ENCODE peak calls at places on chromosomes 11 and 22, in nine cellular contexts. One of them, this sample, is unnamed.

GRCh38 chr22:19172213-19173046 is 6.1 kb downstream of the SLC25A1 start:
- DNase-seq in HFF-Myc: no peak
- DNase-seq in cardiac muscle cell: no peak
- DNase-seq in EH: no peak
- DNase-seq in ACHN: no peak
- DNase-seq in globus pallidus: no peak
- DNase-seq in pulmonary artery endothelial cell: no peak
- DNase-seq in T-helper 2 cell treated with Interferon-gamma antibody and Interleukin-4, amounts not matched to agents 5 μg/mL and 100 μg/mL, for 36 hours: no peak
- DNase-seq in CD4-positive, alpha-beta T cell: no peak
- DNase-seq in this sample: no peak

GRCh38 chr22:23904855-23905254 is 10.7 kb downstream of the MIF start:
- DNase-seq in pulmonary artery endothelial cell: no peak
- DNase-seq in EH: no peak
- DNase-seq in CD4-positive, alpha-beta T cell: no peak
- DNase-seq in HFF-Myc: no peak
- DNase-seq in ACHN: no peak
- DNase-seq in globus pallidus: peak
- DNase-seq in cardiac muscle cell: no peak
- DNase-seq in T-helper 2 cell treated with Interferon-gamma antibody and Interleukin-4, amounts not matched to agents 5 μg/mL and 100 μg/mL, for 36 hours: no peak
- DNase-seq in this sample: no peak

GRCh38 chr22:37225481-37225880 is 13.2 kb upstream of the SSTR3 start:
- DNase-seq in pulmonary artery endothelial cell: no peak
- DNase-seq in HFF-Myc: no peak
- DNase-seq in T-helper 2 cell treated with Interferon-gamma antibody and Interleukin-4, amounts not matched to agents 5 μg/mL and 100 μg/mL, for 36 hours: no peak
- DNase-seq in cardiac muscle cell: no peak
- DNase-seq in ACHN: peak
- DNase-seq in globus pallidus: no peak
- DNase-seq in EH: peak
- DNase-seq in CD4-positive, alpha-beta T cell: no peak
- DNase-seq in this sample: no peak

GRCh38 chr11:17163742-17164141 is 44.0 kb downstream of the PIK3C2A start:
- DNase-seq in cardiac muscle cell: no peak
- DNase-seq in EH: no peak
- DNase-seq in CD4-positive, alpha-beta T cell: no peak
- DNase-seq in HFF-Myc: no peak
- DNase-seq in T-helper 2 cell treated with Interferon-gamma antibody and Interleukin-4, amounts not matched to agents 5 μg/mL and 100 μg/mL, for 36 hours: no peak
- DNase-seq in pulmonary artery endothelial cell: no peak
- DNase-seq in globus pallidus: no peak
- DNase-seq in ACHN: no peak
- DNase-seq in this sample: no peak

GRCh38 chr11:113553235-113553634 is 78.0 kb upstream of the DRD2 start:
- DNase-seq in EH: peak
- DNase-seq in cardiac muscle cell: no peak
- DNase-seq in globus pallidus: no peak
- DNase-seq in HFF-Myc: peak
- DNase-seq in T-helper 2 cell treated with Interferon-gamma antibody and Interleukin-4, amounts not matched to agents 5 μg/mL and 100 μg/mL, for 36 hours: no peak
- DNase-seq in ACHN: peak
- DNase-seq in pulmonary artery endothelial cell: no peak
- DNase-seq in CD4-positive, alpha-beta T cell: no peak
- DNase-seq in this sample: no peak

GRCh38 chr22:27990879-27991278 is 71.8 kb upstream of the PITPNB start:
- DNase-seq in CD4-positive, alpha-beta T cell: no peak
- DNase-seq in ACHN: peak
- DNase-seq in globus pallidus: peak
- DNase-seq in EH: peak
- DNase-seq in HFF-Myc: no peak
- DNase-seq in pulmonary artery endothelial cell: no peak
- DNase-seq in T-helper 2 cell treated with Interferon-gamma antibody and Interleukin-4, amounts not matched to agents 5 μg/mL and 100 μg/mL, for 36 hours: no peak
- DNase-seq in cardiac muscle cell: peak
- DNase-seq in this sample: no peak

GRCh38 chr22:28014141-28015055 is 95.3 kb upstream of the PITPNB start:
- DNase-seq in ACHN: no peak
- DNase-seq in T-helper 2 cell treated with Interferon-gamma antibody and Interleukin-4, amounts not matched to agents 5 μg/mL and 100 μg/mL, for 36 hours: no peak
- DNase-seq in globus pallidus: no peak
- DNase-seq in pulmonary artery endothelial cell: no peak
- DNase-seq in CD4-positive, alpha-beta T cell: no peak
- DNase-seq in HFF-Myc: no peak
- DNase-seq in cardiac muscle cell: no peak
- DNase-seq in EH: no peak
- DNase-seq in this sample: no peak

GRCh38 chr22:37032535-37033460 is 13.3 kb downstream of the MPST start:
- DNase-seq in CD4-positive, alpha-beta T cell: no peak
- DNase-seq in ACHN: peak
- DNase-seq in HFF-Myc: no peak
- DNase-seq in T-helper 2 cell treated with Interferon-gamma antibody and Interleukin-4, amounts not matched to agents 5 μg/mL and 100 μg/mL, for 36 hours: no peak
- DNase-seq in EH: peak
- DNase-seq in globus pallidus: no peak
- DNase-seq in cardiac muscle cell: no peak
- DNase-seq in pulmonary artery endothelial cell: no peak
- DNase-seq in this sample: no peak

GRCh38 chr11:10646956-10647355 is 46.6 kb downstream of the IRAG1 start:
- DNase-seq in pulmonary artery endothelial cell: no peak
- DNase-seq in globus pallidus: no peak
- DNase-seq in HFF-Myc: no peak
- DNase-seq in T-helper 2 cell treated with Interferon-gamma antibody and Interleukin-4, amounts not matched to agents 5 μg/mL and 100 μg/mL, for 36 hours: no peak
- DNase-seq in ACHN: no peak
- DNase-seq in CD4-positive, alpha-beta T cell: no peak
- DNase-seq in EH: no peak
- DNase-seq in cardiac muscle cell: no peak
- DNase-seq in this sample: no peak

GRCh38 chr11:108734956-108735559 is 70.2 kb downstream of the DDX10 start:
- DNase-seq in HFF-Myc: no peak
- DNase-seq in ACHN: peak
- DNase-seq in pulmonary artery endothelial cell: peak
- DNase-seq in CD4-positive, alpha-beta T cell: no peak
- DNase-seq in globus pallidus: no peak
- DNase-seq in cardiac muscle cell: peak
- DNase-seq in T-helper 2 cell treated with Interferon-gamma antibody and Interleukin-4, amounts not matched to agents 5 μg/mL and 100 μg/mL, for 36 hours: no peak
- DNase-seq in EH: no peak
- DNase-seq in this sample: peak

GRCh38 chr11:18420067-18420466 is 7.9 kb downstream of the LDHC start:
- DNase-seq in pulmonary artery endothelial cell: no peak
- DNase-seq in globus pallidus: no peak
- DNase-seq in ACHN: no peak
- DNase-seq in HFF-Myc: no peak
- DNase-seq in CD4-positive, alpha-beta T cell: no peak
- DNase-seq in EH: no peak
- DNase-seq in cardiac muscle cell: no peak
- DNase-seq in T-helper 2 cell treated with Interferon-gamma antibody and Interleukin-4, amounts not matched to agents 5 μg/mL and 100 μg/mL, for 36 hours: no peak
- DNase-seq in this sample: no peak

GRCh38 chr11:45859661-45860140 is 12.4 kb downstream of the CRY2 start:
- DNase-seq in pulmonary artery endothelial cell: peak
- DNase-seq in globus pallidus: peak
- DNase-seq in cardiac muscle cell: peak
- DNase-seq in ACHN: no peak
- DNase-seq in T-helper 2 cell treated with Interferon-gamma antibody and Interleukin-4, amounts not matched to agents 5 μg/mL and 100 μg/mL, for 36 hours: no peak
- DNase-seq in EH: peak
- DNase-seq in HFF-Myc: peak
- DNase-seq in CD4-positive, alpha-beta T cell: no peak
- DNase-seq in this sample: no peak

GRCh38 chr11:128603752-128604472 is 16.6 kb upstream of the ETS1 start:
- DNase-seq in cardiac muscle cell: no peak
- DNase-seq in CD4-positive, alpha-beta T cell: no peak
- DNase-seq in T-helper 2 cell treated with Interferon-gamma antibody and Interleukin-4, amounts not matched to agents 5 μg/mL and 100 μg/mL, for 36 hours: no peak
- DNase-seq in HFF-Myc: no peak
- DNase-seq in globus pallidus: peak
- DNase-seq in ACHN: no peak
- DNase-seq in EH: peak
- DNase-seq in pulmonary artery endothelial cell: no peak
- DNase-seq in this sample: no peak

GRCh38 chr11:103624708-103625623 is 411.5 kb upstream of the DDI1 start:
- DNase-seq in pulmonary artery endothelial cell: peak
- DNase-seq in EH: peak
- DNase-seq in cardiac muscle cell: no peak
- DNase-seq in T-helper 2 cell treated with Interferon-gamma antibody and Interleukin-4, amounts not matched to agents 5 μg/mL and 100 μg/mL, for 36 hours: no peak
- DNase-seq in HFF-Myc: peak
- DNase-seq in CD4-positive, alpha-beta T cell: no peak
- DNase-seq in globus pallidus: no peak
- DNase-seq in ACHN: peak
- DNase-seq in this sample: no peak

GRCh38 chr11:2096001-2096918 is 42.9 kb downstream of the IGF2 start:
- DNase-seq in EH: peak
- DNase-seq in cardiac muscle cell: no peak
- DNase-seq in CD4-positive, alpha-beta T cell: no peak
- DNase-seq in pulmonary artery endothelial cell: no peak
- DNase-seq in globus pallidus: no peak
- DNase-seq in ACHN: no peak
- DNase-seq in HFF-Myc: no peak
- DNase-seq in T-helper 2 cell treated with Interferon-gamma antibody and Interleukin-4, amounts not matched to agents 5 μg/mL and 100 μg/mL, for 36 hours: no peak
- DNase-seq in this sample: no peak

GRCh38 chr22:50440544-50441249 is 34.1 kb downstream of the SBF1 start:
- DNase-seq in HFF-Myc: no peak
- DNase-seq in pulmonary artery endothelial cell: no peak
- DNase-seq in T-helper 2 cell treated with Interferon-gamma antibody and Interleukin-4, amounts not matched to agents 5 μg/mL and 100 μg/mL, for 36 hours: no peak
- DNase-seq in EH: no peak
- DNase-seq in globus pallidus: no peak
- DNase-seq in ACHN: no peak
- DNase-seq in cardiac muscle cell: no peak
- DNase-seq in CD4-positive, alpha-beta T cell: no peak
- DNase-seq in this sample: no peak

GRCh38 chr11:91041626-91042025 is 818.8 kb upstream of the CHORDC1 start:
- DNase-seq in HFF-Myc: no peak
- DNase-seq in cardiac muscle cell: no peak
- DNase-seq in globus pallidus: no peak
- DNase-seq in EH: no peak
- DNase-seq in T-helper 2 cell treated with Interferon-gamma antibody and Interleukin-4, amounts not matched to agents 5 μg/mL and 100 μg/mL, for 36 hours: no peak
- DNase-seq in pulmonary artery endothelial cell: no peak
- DNase-seq in ACHN: no peak
- DNase-seq in CD4-positive, alpha-beta T cell: no peak
- DNase-seq in this sample: no peak

GRCh38 chr11:61598886-61599868 is 18.3 kb upstream of the SYT7 start:
- DNase-seq in globus pallidus: no peak
- DNase-seq in pulmonary artery endothelial cell: no peak
- DNase-seq in T-helper 2 cell treated with Interferon-gamma antibody and Interleukin-4, amounts not matched to agents 5 μg/mL and 100 μg/mL, for 36 hours: no peak
- DNase-seq in EH: peak
- DNase-seq in CD4-positive, alpha-beta T cell: no peak
- DNase-seq in HFF-Myc: no peak
- DNase-seq in cardiac muscle cell: peak
- DNase-seq in ACHN: no peak
- DNase-seq in this sample: no peak

GRCh38 chr11:63762662-63763505 is 5.7 kb downstream of the ZFTA start:
- DNase-seq in HFF-Myc: no peak
- DNase-seq in pulmonary artery endothelial cell: no peak
- DNase-seq in CD4-positive, alpha-beta T cell: no peak
- DNase-seq in T-helper 2 cell treated with Interferon-gamma antibody and Interleukin-4, amounts not matched to agents 5 μg/mL and 100 μg/mL, for 36 hours: no peak
- DNase-seq in cardiac muscle cell: peak
- DNase-seq in ACHN: no peak
- DNase-seq in globus pallidus: peak
- DNase-seq in EH: no peak
- DNase-seq in this sample: no peak

GRCh38 chr11:73225851-73226250 is 7.8 kb downstream of the P2RY2 start:
- DNase-seq in T-helper 2 cell treated with Interferon-gamma antibody and Interleukin-4, amounts not matched to agents 5 μg/mL and 100 μg/mL, for 36 hours: no peak
- DNase-seq in ACHN: no peak
- DNase-seq in HFF-Myc: no peak
- DNase-seq in cardiac muscle cell: no peak
- DNase-seq in globus pallidus: no peak
- DNase-seq in CD4-positive, alpha-beta T cell: no peak
- DNase-seq in EH: no peak
- DNase-seq in pulmonary artery endothelial cell: no peak
- DNase-seq in this sample: no peak

GRCh38 chr22:40218723-40219294 is 41.1 kb downstream of the TNRC6B start:
- DNase-seq in cardiac muscle cell: no peak
- DNase-seq in HFF-Myc: no peak
- DNase-seq in EH: no peak
- DNase-seq in ACHN: no peak
- DNase-seq in T-helper 2 cell treated with Interferon-gamma antibody and Interleukin-4, amounts not matched to agents 5 μg/mL and 100 μg/mL, for 36 hours: no peak
- DNase-seq in pulmonary artery endothelial cell: no peak
- DNase-seq in CD4-positive, alpha-beta T cell: no peak
- DNase-seq in globus pallidus: no peak
- DNase-seq in this sample: no peak

This sample was measured in Panc1.